ENCODE peak calls at places on chromosome 20, in seven cellular contexts. S is HAP-1, A is vagina, I is psoas muscle, E is tibial artery, G is uterus, R is HCT116. K is an unnamed sample. For H3K9me3, the result is how much of the 10 kb centered on the place peaks cover.

GRCh38 chr20:64101731-64102621 is 5.4 kb downstream of the NPBWR2 start:
- DNase-seq in S (peak), A (no peak), I (peak), E (no peak), G (no peak), R (no peak), K (peak)

GRCh38 chr20:57801046-57801445 is 91.2 kb upstream of the PMEPA1 start:
- DNase-seq in S (no peak), A (no peak), I (no peak), E (no peak), G (no peak), R (no peak), K (peak)

GRCh38 chr20:42531675-42531985 is 658.1 kb downstream of the PTPRT start:
- DNase-seq in S (no peak), A (no peak), I (no peak), E (peak), G (no peak), R (no peak), K (no peak)

GRCh38 chr20:22241609-22242008 is 342.8 kb downstream of the FOXA2 start:
- DNase-seq in S (no peak), A (no peak), I (no peak), E (no peak), G (no peak), R (no peak), K (no peak)

GRCh38 chr20:34806255-34806654 is 19.2 kb downstream of the NCOA6 start:
- DNase-seq in S (peak), A (no peak), I (no peak), E (no peak), G (no peak), R (no peak), K (no peak)

GRCh38 chr20:6993016-6993415 is 225.5 kb downstream of the BMP2 start:
- DNase-seq in S (no peak), A (no peak), I (no peak), E (no peak), G (no peak), R (no peak), K (no peak)

GRCh38 chr20:58127731-58128130 is 100.7 kb downstream of the ANKRD60 start:
- DNase-seq in S (no peak), A (peak), I (no peak), E (no peak), G (no peak), R (peak), K (no peak)

GRCh38 chr20:4488407-4489339 is 233.0 kb upstream of the PRND start:
- DNase-seq in S (no peak), A (no peak), I (no peak), E (no peak), G (no peak), R (no peak), K (no peak)

GRCh38 chr20:2706688-2707352 is 14.2 kb downstream of the EBF4 start:
- DNase-seq in S (no peak), A (peak), I (no peak), E (no peak), G (no peak), R (no peak), K (no peak)

GRCh38 chr20:23138226-23138625 is 52.1 kb upstream of the CD93 start:
- DNase-seq in S (no peak), A (no peak), I (no peak), E (no peak), G (no peak), R (no peak), K (no peak)

GRCh38 chr20:60581606-60582005 is 623.4 kb downstream of the CDH26 start:
- DNase-seq in S (no peak), A (no peak), I (no peak), E (no peak), G (no peak), R (no peak), K (no peak)

GRCh38 chr20:60584221-60584620 is 626.0 kb downstream of the CDH26 start:
- DNase-seq in S (no peak), A (no peak), I (no peak), E (no peak), G (no peak), R (no peak), K (no peak)

GRCh38 chr20:60579941-60580515 is 621.8 kb downstream of the CDH26 start:
- DNase-seq in S (no peak), A (no peak), I (no peak), E (no peak), G (no peak), R (no peak), K (no peak)

GRCh38 chr20:60586417-60587105 is 628.3 kb downstream of the CDH26 start:
- DNase-seq in S (no peak), A (no peak), I (no peak), E (no peak), G (no peak), R (no peak), K (no peak)

GRCh38 chr20:60583741-60584140 is 625.5 kb downstream of the CDH26 start:
- DNase-seq in S (no peak), A (no peak), I (no peak), E (no peak), G (no peak), R (no peak), K (no peak)
- H3K9me3 ChIP-seq in S (under half), A (under half), I (under half), E (under half), G (under half), R (under half), K (under half)

GRCh38 chr20:32360333-32360634 is 2.2 kb downstream of the ASXL1 start:
- DNase-seq in S (no peak), A (no peak), I (no peak), E (no peak), G (no peak), R (no peak), K (no peak)
- H3K4me3 ChIP-seq in S (peak), A (peak), I (peak), E (peak), G (no peak), R (no peak), K (peak)

GRCh38 chr20:29741594-29741893 is 1515.9 kb upstream of the DEFB115 start:
- DNase-seq in S (no peak), A (no peak), I (no peak), E (no peak), G (no peak), R (no peak), K (no peak)

GRCh38 chr20:29740951-29741593 is 1516.4 kb upstream of the DEFB115 start:
- DNase-seq in S (no peak), A (no peak), I (no peak), E (no peak), G (no peak), R (no peak), K (peak)

GRCh38 chr20:29741894-29742698 is 1515.4 kb upstream of the DEFB115 start:
- DNase-seq in S (no peak), A (no peak), I (no peak), E (no peak), G (no peak), R (no peak), K (peak)

GRCh38 chr20:29742699-29743100 is 1514.8 kb upstream of the DEFB115 start:
- DNase-seq in S (no peak), A (no peak), I (no peak), E (no peak), G (no peak), R (no peak), K (no peak)

GRCh38 chr20:29740601-29740950 is 1516.9 kb upstream of the DEFB115 start:
- DNase-seq in S (no peak), A (no peak), I (no peak), E (no peak), G (no peak), R (no peak), K (no peak)
- H3K9me3 ChIP-seq in S (under half), A (under half), I (under half), E (under half), G (under half), R (under half), K (half or more)

GRCh38 chr20:50320005-50320909 is 129.6 kb downstream of the CEBPB start:
- DNase-seq in S (no peak), A (no peak), I (no peak), E (no peak), G (no peak), R (no peak), K (no peak)

GRCh38 chr20:50320910-50321796 is 130.5 kb downstream of the CEBPB start:
- DNase-seq in S (no peak), A (no peak), I (peak), E (peak), G (peak), R (peak), K (peak)

GRCh38 chr20:50317116-50317515 is 126.5 kb downstream of the CEBPB start:
- DNase-seq in S (no peak), A (no peak), I (no peak), E (no peak), G (no peak), R (no peak), K (no peak)

GRCh38 chr20:50317644-50318043 is 127.0 kb downstream of the CEBPB start:
- DNase-seq in S (no peak), A (no peak), I (no peak), E (no peak), G (no peak), R (no peak), K (peak)

DNA sequence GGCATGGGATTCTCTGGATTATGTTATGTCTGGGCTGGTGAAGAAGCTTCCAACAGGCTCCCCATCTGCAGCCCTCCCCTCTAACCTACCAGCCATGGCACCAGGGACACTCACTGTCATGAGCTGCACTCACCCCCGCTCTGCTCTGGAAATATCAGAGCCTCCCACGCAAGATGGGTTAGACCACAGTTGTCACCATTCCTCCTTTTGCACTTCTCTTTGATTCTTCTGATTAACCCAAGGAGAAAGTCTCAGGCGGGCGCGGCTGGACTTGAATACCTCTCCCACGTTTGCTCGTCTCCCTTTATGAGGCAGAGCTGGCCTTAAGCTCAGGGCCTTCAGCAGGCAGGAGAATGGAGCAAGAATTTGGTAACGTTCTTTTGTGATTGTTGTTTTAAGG is 128.1 kb downstream of the CEBPB start:
- DNase-seq in S (no peak), A (no peak), I (no peak), E (no peak), G (no peak), R (no peak), K (no peak)
- H3K4me3 ChIP-seq in S (no peak), A (no peak), I (no peak), E (no peak), G (no peak), R (no peak), K (no peak)

DNA sequence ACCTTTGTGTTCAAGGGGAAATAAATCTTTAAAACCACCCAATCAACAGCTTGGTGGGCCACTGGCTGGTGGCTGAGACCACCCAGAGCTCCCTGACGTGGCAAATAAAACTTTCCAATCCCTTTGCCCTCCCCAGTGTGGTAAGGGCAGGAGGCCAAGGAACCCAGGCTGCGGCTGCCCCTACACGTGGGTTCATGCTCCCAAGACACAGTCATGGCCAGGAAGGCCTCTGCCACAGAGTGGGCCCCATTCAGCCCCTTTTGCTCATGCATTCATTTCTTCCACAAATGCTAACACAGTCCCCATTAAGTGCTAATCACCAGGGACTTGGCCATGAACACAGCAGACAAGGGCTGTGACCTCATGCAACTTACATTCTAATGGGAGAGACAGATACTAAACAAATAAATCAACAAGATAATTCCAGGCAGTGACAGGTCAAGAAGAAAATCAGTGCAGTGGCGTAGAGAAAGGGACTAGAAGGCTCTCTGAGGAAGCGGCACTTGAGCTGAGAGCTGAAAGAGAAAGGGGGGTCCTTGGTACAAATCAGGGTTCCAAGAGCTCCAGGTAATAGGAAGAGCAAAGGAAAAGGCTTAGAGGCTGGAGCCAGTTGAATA is 13.8 kb downstream of the PREX1 start:
- DNase-seq in S (no peak), A (no peak), I (no peak), E (no peak), G (no peak), R (no peak), K (no peak)
- H3K9me3 ChIP-seq in S (under half), A (under half), I (under half), E (under half), G (under half), R (under half), K (under half)

GRCh38 chr20:51532577-51533191 is 9.8 kb downstream of the NFATC2 start:
- DNase-seq in S (no peak), A (no peak), I (peak), E (peak), G (no peak), R (no peak), K (no peak)
- H3K4me3 ChIP-seq in S (no peak), A (no peak), I (peak), E (no peak), G (no peak), R (peak), K (no peak)

GRCh38 chr20:31488171-31488570 is 13.1 kb downstream of the REM1 start:
- DNase-seq in S (no peak), A (no peak), I (no peak), E (no peak), G (peak), R (no peak), K (no peak)

GRCh38 chr20:31485450-31486339 is 10.6 kb downstream of the REM1 start:
- DNase-seq in S (no peak), A (no peak), I (peak), E (peak), G (peak), R (no peak), K (no peak)

GRCh38 chr20:31494131-31494530 is 19.0 kb downstream of the REM1 start:
- DNase-seq in S (no peak), A (no peak), I (no peak), E (no peak), G (no peak), R (peak), K (peak)

GRCh38 chr20:31490752-31491151 is 15.7 kb downstream of the REM1 start:
- DNase-seq in S (no peak), A (no peak), I (no peak), E (no peak), G (no peak), R (no peak), K (no peak)

GRCh38 chr20:31489152-31489551 is 14.1 kb downstream of the REM1 start:
- DNase-seq in S (no peak), A (no peak), I (no peak), E (no peak), G (no peak), R (no peak), K (no peak)
- H3K9me3 ChIP-seq in S (under half), A (under half), I (under half), E (under half), G (under half), R (under half), K (under half)

K was measured in Caco-2.